ENCODE peak calls at places on chromosomes 11 and 22, in four cellular contexts. S, I, N and A are unnamed samples.

GRCh38 chr11:898540-899190 is 11.9 kb downstream of the CHID1 start:
- DNase-seq in S (no peak), I (no peak), N (peak; percentile 62), A (no peak)

GRCh38 chr22:40426671-40427070 is 56.3 kb downstream of the SGSM3 start:
- DNase-seq in S (no peak), I (no peak), N (no peak), A (no peak)

GRCh38 chr11:1755344-1756023 is 5.1 kb upstream of the IFITM10 start:
- DNase-seq in S (no peak), I (no peak), N (no peak), A (no peak)

GRCh38 chr11:10526974-10527918 is 13.7 kb downstream of the RNF141 start:
- DNase-seq in S (no peak), I (no peak), N (no peak), A (no peak)

GRCh38 chr11:108666373-108666772 is 1.5 kb downstream of the DDX10 start:
- DNase-seq in S (no peak), I (no peak), N (no peak), A (no peak)

GRCh38 chr11:64868904-64869570 is 9.4 kb downstream of the EHD1 start:
- DNase-seq in S (no peak), I (no peak), N (no peak), A (no peak)

GRCh38 chr11:89443366-89444303 is 47.5 kb downstream of the NOX4 start:
- DNase-seq in S (peak; percentile 15), I (no peak), N (no peak), A (no peak)

GRCh38 chr11:111788051-111788450 is 21.9 kb upstream of the PPP2R1B start:
- DNase-seq in S (no peak), I (no peak), N (no peak), A (no peak)

GRCh38 chr22:43186272-43187170 is at the start of gene TTLL12:
- DNase-seq in S (peak; percentile 70), I (no peak), N (peak; percentile 92), A (no peak)

GRCh38 chr11:8983552-8983951 is 19.3 kb upstream of the TMEM9B start:
- DNase-seq in S (no peak), I (no peak), N (no peak), A (no peak)

GRCh38 chr11:75328426-75329277 is 22.8 kb downstream of the ARRB1 start:
- DNase-seq in S (peak; percentile 48), I (peak; percentile 88), N (peak; percentile 76), A (no peak)

GRCh38 chr22:45638834-45639746 is 32.5 kb upstream of the ATXN10 start:
- DNase-seq in S (no peak), I (peak; percentile 63), N (no peak), A (no peak)

GRCh38 chr11:95682552-95682951 is 107.0 kb downstream of the FAM76B start:
- DNase-seq in S (no peak), I (no peak), N (no peak), A (no peak)

GRCh38 chr11:37947816-37948215 is 1349.8 kb upstream of the RAG2 start:
- DNase-seq in S (no peak), I (no peak), N (no peak), A (no peak)

GRCh38 chr11:78838417-78838816 is 263.8 kb upstream of the NARS2 start:
- DNase-seq in S (no peak), I (no peak), N (no peak), A (no peak)

GRCh38 chr22:49329636-49330035 is 498.0 kb downstream of the BRD1 start:
- DNase-seq in S (no peak), I (no peak), N (no peak), A (no peak)

DNA sequence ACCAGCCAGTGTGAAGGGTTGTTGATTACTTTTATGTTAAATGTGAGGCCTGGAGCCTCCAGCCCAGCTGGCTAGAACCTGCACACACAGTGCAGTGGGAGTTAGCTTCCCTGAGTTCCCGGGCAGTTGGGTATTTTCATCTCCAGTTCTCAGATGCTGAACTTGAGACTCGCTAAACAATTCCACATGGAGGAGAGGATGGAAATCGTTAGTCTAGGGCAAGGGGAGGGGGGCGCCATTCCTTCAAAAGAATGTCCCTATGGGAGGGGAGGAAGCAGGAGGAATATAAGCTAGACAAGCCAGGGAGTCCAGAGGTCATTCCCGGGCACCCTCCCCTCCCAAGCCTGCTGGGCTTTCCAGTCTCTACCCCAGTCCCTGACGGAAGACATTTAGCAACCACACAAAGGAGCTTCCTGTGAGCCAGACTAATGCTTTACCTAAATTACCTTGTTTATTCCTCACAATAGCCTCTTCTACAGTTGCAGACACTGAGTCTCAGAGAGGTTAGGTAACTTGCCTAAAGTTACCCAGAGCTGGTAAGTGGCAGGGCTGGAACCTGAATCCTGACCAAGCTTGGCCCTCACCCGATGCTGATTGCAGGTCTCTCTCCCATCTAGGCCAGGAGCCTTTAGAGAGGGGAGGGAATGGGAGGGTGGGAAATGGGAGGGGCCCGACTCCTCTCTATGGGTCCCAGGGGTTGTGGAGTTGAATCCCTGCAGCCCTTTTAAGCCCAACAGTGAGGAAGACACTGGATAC is 1.9 kb upstream of the TSKU start:
- DNase-seq in S (no peak), I (peak; percentile 79), N (no peak), A (no peak)
- H3K9ac ChIP-seq in S (no peak overlapping the region), I (peak overlapping the region; percentile 25), N (no peak overlapping the region), A (no peak overlapping the region)

GRCh38 chr11:3939211-3939610 is 83.7 kb downstream of the STIM1 start:
- DNase-seq in S (no peak), I (no peak), N (no peak), A (no peak)
- H3K9ac ChIP-seq in S (no peak overlapping the region), I (no peak overlapping the region), N (no peak overlapping the region), A (no peak overlapping the region)

GRCh38 chr11:44607987-44608386 is 42.5 kb downstream of the CD82 start:
- DNase-seq in S (no peak), I (no peak), N (no peak), A (no peak)

GRCh38 chr11:44609028-44609782 is 43.7 kb downstream of the CD82 start:
- DNase-seq in S (no peak), I (no peak), N (no peak), A (no peak)

GRCh38 chr11:44609783-44610155 is 44.3 kb downstream of the CD82 start:
- DNase-seq in S (no peak), I (no peak), N (no peak), A (no peak)

GRCh38 chr11:44607324-44607962 is 42.0 kb downstream of the CD82 start:
- DNase-seq in S (no peak), I (no peak), N (no peak), A (no peak)

GRCh38 chr11:44608654-44609027 is 43.2 kb downstream of the CD82 start:
- DNase-seq in S (no peak), I (no peak), N (no peak), A (no peak)
- H3K9ac ChIP-seq in S (no peak overlapping the region), I (no peak overlapping the region), N (no peak overlapping the region), A (no peak overlapping the region)

GRCh38 chr11:125167292-125167953 is 2.9 kb downstream of the PKNOX2 start:
- DNase-seq in S (peak; percentile 86), I (no peak), N (peak; percentile 87), A (no peak)
- H3K9ac ChIP-seq in S (peak overlapping the region; percentile 16), I (no peak overlapping the region), N (no peak overlapping the region), A (peak overlapping the region; percentile 63)

GRCh38 chr22:28736296-28737155 is 5.1 kb downstream of the CHEK2 start:
- DNase-seq in S (no peak), I (no peak), N (peak; percentile 58), A (no peak)

GRCh38 chr22:28742562-28742962 is 723 bp downstream of the HSCB start:
- DNase-seq in S (peak; percentile 91), I (no peak), N (no peak), A (no peak)

GRCh38 chr22:28743852-28744251 is 2.0 kb downstream of the HSCB start:
- DNase-seq in S (no peak), I (no peak), N (no peak), A (no peak)

GRCh38 chr22:28741758-28742561 is at the start of the genes CHEK2 and HSCB:
- DNase-seq in S (peak; percentile 98), I (peak; percentile 99), N (peak; percentile 99), A (peak; percentile 92)

GRCh38 chr22:28741200-28741757 is 341 bp downstream of the CHEK2 start:
- DNase-seq in S (no peak), I (no peak), N (peak; percentile 22), A (no peak)
- H3K9ac ChIP-seq in S (no peak overlapping the region), I (peak overlapping the region; percentile 56), N (peak overlapping the region; percentile 6), A (peak overlapping the region; percentile 90)